ENCODE peak calls at places on chromosomes 4 and X, in seven cellular contexts. One of them, this sample, is unnamed.

GRCh38 chr4:94758700-94759399 is 1.1 kb downstream of the BMPR1B start:
- DNase-seq in CD8-positive, alpha-beta memory T cell: no peak
- DNase-seq in RWPE2: no peak
- DNase-seq in lower lobe of right lung: no peak
- DNase-seq in IMR-90: no peak
- DNase-seq in osteoblast: no peak
- DNase-seq in fibroblast of lung: peak; percentile 12
- DNase-seq in this sample: no peak

GRCh38 chr4:153220709-153221367 is 16.6 kb downstream of the TRIM2 start:
- DNase-seq in lower lobe of right lung: no peak
- DNase-seq in CD8-positive, alpha-beta memory T cell: no peak
- DNase-seq in IMR-90: peak; percentile 64
- DNase-seq in fibroblast of lung: peak; percentile 55
- DNase-seq in osteoblast: peak; percentile 57
- DNase-seq in RWPE2: no peak
- DNase-seq in this sample: no peak

GRCh38 chr4:127643791-127644190 is 11.0 kb downstream of the INTU start:
- DNase-seq in IMR-90: no peak
- DNase-seq in fibroblast of lung: peak; percentile 73
- DNase-seq in RWPE2: no peak
- DNase-seq in osteoblast: no peak
- DNase-seq in lower lobe of right lung: no peak
- DNase-seq in CD8-positive, alpha-beta memory T cell: no peak
- DNase-seq in this sample: no peak

GRCh38 chrX:19040373-19040772 is 56.5 kb upstream of the PHKA2 start:
- DNase-seq in RWPE2: no peak
- DNase-seq in osteoblast: no peak
- DNase-seq in fibroblast of lung: no peak
- DNase-seq in lower lobe of right lung: no peak
- DNase-seq in CD8-positive, alpha-beta memory T cell: no peak
- DNase-seq in IMR-90: no peak
- DNase-seq in this sample: no peak

GRCh38 chr4:138869631-138870030 is 145.9 kb upstream of the NOCT start:
- DNase-seq in lower lobe of right lung: no peak
- DNase-seq in RWPE2: no peak
- DNase-seq in osteoblast: no peak
- DNase-seq in CD8-positive, alpha-beta memory T cell: no peak
- DNase-seq in IMR-90: no peak
- DNase-seq in fibroblast of lung: no peak
- DNase-seq in this sample: no peak

GRCh38 chr4:54746228-54746627 is 88.5 kb downstream of the KIT start:
- DNase-seq in fibroblast of lung: peak; percentile 17
- DNase-seq in IMR-90: no peak
- DNase-seq in lower lobe of right lung: no peak
- DNase-seq in RWPE2: no peak
- DNase-seq in CD8-positive, alpha-beta memory T cell: no peak
- DNase-seq in osteoblast: no peak
- DNase-seq in this sample: no peak

GRCh38 chr4:110344165-110344564 is 131.8 kb upstream of the ENPEP start:
- DNase-seq in IMR-90: no peak
- DNase-seq in osteoblast: no peak
- DNase-seq in lower lobe of right lung: no peak
- DNase-seq in CD8-positive, alpha-beta memory T cell: no peak
- DNase-seq in fibroblast of lung: no peak
- DNase-seq in RWPE2: no peak
- DNase-seq in this sample: no peak

GRCh38 chr4:6605114-6605513 is 30.1 kb downstream of the MAN2B2 start:
- DNase-seq in RWPE2: no peak
- DNase-seq in lower lobe of right lung: no peak
- DNase-seq in IMR-90: no peak
- DNase-seq in CD8-positive, alpha-beta memory T cell: no peak
- DNase-seq in fibroblast of lung: no peak
- DNase-seq in osteoblast: peak; percentile 34
- DNase-seq in this sample: peak; percentile 41

DNA sequence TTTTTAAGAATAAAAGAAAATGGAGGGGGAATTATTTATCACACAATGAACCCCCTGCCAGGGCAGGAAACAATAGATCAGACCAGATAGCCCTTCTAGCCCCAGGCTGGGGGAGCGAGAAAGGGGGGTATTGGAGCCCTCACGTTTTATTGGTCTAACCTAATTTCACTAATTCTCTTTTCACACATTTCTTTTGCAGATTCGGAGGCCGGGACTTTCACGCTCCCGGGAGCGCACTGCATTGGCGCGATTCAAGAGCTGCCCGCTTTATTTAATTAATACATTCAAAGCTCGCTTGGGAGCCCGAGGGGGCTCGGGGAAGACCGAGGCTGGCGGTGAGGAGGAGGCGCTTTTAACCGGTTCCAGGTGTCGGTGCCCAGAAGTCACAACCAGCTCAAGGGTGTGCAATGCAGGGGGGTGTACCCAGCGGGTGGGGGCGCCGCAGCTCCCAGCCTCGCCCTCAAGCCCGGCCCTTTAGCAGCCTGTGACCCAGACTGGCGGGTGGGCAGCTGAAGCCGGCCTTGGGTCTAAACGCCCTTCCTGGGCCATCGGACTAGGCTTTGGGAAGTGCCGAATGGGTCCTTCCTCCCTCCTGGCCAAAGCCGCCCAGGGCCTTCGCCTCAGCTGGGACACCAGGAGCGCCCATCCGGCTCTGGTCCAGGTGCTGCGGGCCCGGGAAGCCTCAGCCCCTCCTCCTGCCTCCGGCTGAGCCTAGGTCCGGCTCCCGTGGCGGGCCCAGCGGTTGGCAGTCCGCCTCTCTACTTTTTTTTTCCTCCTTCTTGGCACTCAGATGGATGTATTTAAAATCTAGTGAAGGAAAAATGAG is 5.3 kb downstream of the NEUROG2 start:
- DNase-seq in RWPE2: no peak
- DNase-seq in IMR-90: no peak
- DNase-seq in lower lobe of right lung: no peak
- DNase-seq in fibroblast of lung: no peak
- DNase-seq in osteoblast: peak; percentile 81
- DNase-seq in CD8-positive, alpha-beta memory T cell: no peak
- DNase-seq in this sample: peak; percentile 67
- H3K4me3 ChIP-seq in RWPE2: no peak overlapping the region
- H3K4me3 ChIP-seq in IMR-90: no peak overlapping the region
- H3K4me3 ChIP-seq in lower lobe of right lung: no peak overlapping the region
- H3K4me3 ChIP-seq in fibroblast of lung: no peak overlapping the region
- H3K4me3 ChIP-seq in osteoblast: peak overlapping the region; percentile 9
- H3K4me3 ChIP-seq in CD8-positive, alpha-beta memory T cell: no peak overlapping the region
- H3K4me3 ChIP-seq in this sample: no peak overlapping the region

DNA sequence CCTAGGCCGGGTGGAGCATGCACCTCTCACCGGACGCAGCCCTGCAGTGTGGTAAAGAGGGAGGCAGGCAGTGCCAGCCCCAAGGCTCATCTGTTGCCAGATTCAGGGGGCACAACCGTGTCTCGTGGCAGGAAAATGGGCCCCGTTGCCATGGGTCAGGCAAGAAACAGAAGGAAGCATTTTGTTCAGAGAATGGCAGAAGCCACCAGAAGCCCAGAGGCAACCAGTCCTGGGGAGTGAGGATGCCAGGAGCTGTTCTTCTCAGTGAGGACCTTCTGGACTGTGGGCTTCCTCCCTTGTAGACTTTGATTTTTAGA is 12.5 kb upstream of the UVSSA start:
- DNase-seq in CD8-positive, alpha-beta memory T cell: no peak
- DNase-seq in fibroblast of lung: no peak
- DNase-seq in osteoblast: no peak
- DNase-seq in RWPE2: no peak
- DNase-seq in lower lobe of right lung: no peak
- DNase-seq in IMR-90: no peak
- DNase-seq in this sample: peak; percentile 20
- H3K36me3 ChIP-seq in CD8-positive, alpha-beta memory T cell: peaks cover 35% of the 10 kb centered on the region
- H3K36me3 ChIP-seq in fibroblast of lung: peaks cover 34% of the 10 kb centered on the region
- H3K36me3 ChIP-seq in osteoblast: peaks cover 61% of the 10 kb centered on the region
- H3K36me3 ChIP-seq in RWPE2: peaks cover 73% of the 10 kb centered on the region
- H3K36me3 ChIP-seq in lower lobe of right lung: peaks cover 65% of the 10 kb centered on the region
- H3K36me3 ChIP-seq in IMR-90: peaks cover 69% of the 10 kb centered on the region
- H3K36me3 ChIP-seq in this sample: peaks cover 10% of the 10 kb centered on the region

DNA sequence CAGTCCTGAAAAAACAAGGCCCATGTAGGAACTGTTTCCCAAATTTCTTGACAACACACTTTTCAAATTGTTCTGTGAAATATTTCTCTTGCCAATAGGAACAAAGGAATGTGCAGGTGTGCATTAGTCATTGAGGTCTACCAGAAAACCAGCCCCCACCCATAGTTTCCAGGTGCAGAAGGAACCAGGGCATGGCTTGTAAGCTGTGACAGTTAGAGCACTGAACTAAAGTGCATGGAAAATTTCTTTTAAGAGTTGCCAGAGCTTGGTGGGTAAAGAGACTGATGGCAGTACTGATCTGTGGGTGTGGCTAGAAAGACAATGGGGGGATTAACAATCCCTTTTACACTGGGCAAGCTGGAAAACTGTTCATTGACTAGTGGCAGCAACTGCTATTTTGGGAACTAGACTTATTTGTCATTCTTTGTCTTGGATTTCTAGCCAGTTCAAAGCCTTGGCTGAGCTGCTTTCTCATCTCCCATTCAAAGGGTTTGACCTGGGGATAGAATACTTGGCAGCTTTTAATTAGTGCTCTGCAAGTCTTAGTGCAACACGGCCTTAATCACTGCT is 326.8 kb downstream of the PCDH19 start:
- DNase-seq in lower lobe of right lung: no peak
- DNase-seq in CD8-positive, alpha-beta memory T cell: no peak
- DNase-seq in fibroblast of lung: no peak
- DNase-seq in IMR-90: no peak
- DNase-seq in RWPE2: no peak
- DNase-seq in osteoblast: no peak
- DNase-seq in this sample: no peak
- H3K9me3 ChIP-seq in lower lobe of right lung: no peaks in the 10 kb centered on the region
- H3K9me3 ChIP-seq in CD8-positive, alpha-beta memory T cell: no peaks in the 10 kb centered on the region
- H3K9me3 ChIP-seq in fibroblast of lung: no peaks in the 10 kb centered on the region
- H3K9me3 ChIP-seq in IMR-90: no peaks in the 10 kb centered on the region
- H3K9me3 ChIP-seq in RWPE2: no peaks in the 10 kb centered on the region
- H3K9me3 ChIP-seq in osteoblast: no peaks in the 10 kb centered on the region
- H3K9me3 ChIP-seq in this sample: no peaks in the 10 kb centered on the region

GRCh38 chrX:14029039-14029424 is 660 bp downstream of the GEMIN8 start:
- DNase-seq in osteoblast: no peak
- DNase-seq in IMR-90: no peak
- DNase-seq in RWPE2: no peak
- DNase-seq in lower lobe of right lung: no peak
- DNase-seq in CD8-positive, alpha-beta memory T cell: no peak
- DNase-seq in fibroblast of lung: no peak
- DNase-seq in this sample: no peak

GRCh38 chrX:14032383-14032782 is 2.7 kb upstream of the GEMIN8 start:
- DNase-seq in RWPE2: no peak
- DNase-seq in CD8-positive, alpha-beta memory T cell: peak; percentile 64
- DNase-seq in IMR-90: peak; percentile 61
- DNase-seq in fibroblast of lung: peak; percentile 29
- DNase-seq in lower lobe of right lung: no peak
- DNase-seq in osteoblast: peak; percentile 69
- DNase-seq in this sample: no peak

GRCh38 chrX:14028473-14028872 is 1.2 kb downstream of the GEMIN8 start:
- DNase-seq in lower lobe of right lung: no peak
- DNase-seq in IMR-90: no peak
- DNase-seq in CD8-positive, alpha-beta memory T cell: no peak
- DNase-seq in RWPE2: no peak
- DNase-seq in fibroblast of lung: no peak
- DNase-seq in osteoblast: no peak
- DNase-seq in this sample: no peak

GRCh38 chrX:14029425-14030247 is at the start of gene GEMIN8:
- DNase-seq in RWPE2: peak; percentile 65
- DNase-seq in CD8-positive, alpha-beta memory T cell: peak; percentile 91
- DNase-seq in IMR-90: peak; percentile 91
- DNase-seq in lower lobe of right lung: peak; percentile 91
- DNase-seq in fibroblast of lung: peak; percentile 92
- DNase-seq in osteoblast: peak; percentile 94
- DNase-seq in this sample: peak; percentile 94

GRCh38 chrX:14030248-14030592 is 528 bp upstream of the GEMIN8 start:
- DNase-seq in CD8-positive, alpha-beta memory T cell: no peak
- DNase-seq in IMR-90: peak; percentile 64
- DNase-seq in lower lobe of right lung: no peak
- DNase-seq in RWPE2: no peak
- DNase-seq in osteoblast: peak; percentile 79
- DNase-seq in fibroblast of lung: peak; percentile 57
- DNase-seq in this sample: no peak
- H3K4me3 ChIP-seq in CD8-positive, alpha-beta memory T cell: peak overlapping the region; percentile 62
- H3K4me3 ChIP-seq in IMR-90: peak overlapping the region; percentile 68
- H3K4me3 ChIP-seq in lower lobe of right lung: peak overlapping the region; percentile 62
- H3K4me3 ChIP-seq in RWPE2: peak overlapping the region; percentile 45
- H3K4me3 ChIP-seq in osteoblast: peak overlapping the region; percentile 84
- H3K4me3 ChIP-seq in fibroblast of lung: peak overlapping the region; percentile 78
- H3K4me3 ChIP-seq in this sample: peak overlapping the region; percentile 58

This sample was measured in left lung.